ENCODE peak calls at places on chromosomes 16 and 17, in seven cellular contexts. C, L, G, K, Q, H and M are unnamed samples. For H3K4me1 and H3K36me3, the result is how much of the 10 kb centered on the place peaks cover.

GRCh38 chr16:48501516-48502377 is 108.2 kb downstream of the N4BP1 start:
- DNase-seq in H (no peak), C (no peak), Q (no peak), K (no peak), G (no peak), L (peak), M (no peak)

GRCh38 chr17:28230011-28230410 is 89.0 kb upstream of the TMEM97 start:
- DNase-seq in H (no peak), G (no peak), Q (no peak), L (no peak), K (peak), C (no peak), M (no peak)

GRCh38 chr17:73091410-73091769 is 1.1 kb downstream of the SLC39A11 start:
- DNase-seq in H (no peak), G (no peak), C (no peak), K (no peak), L (no peak), Q (no peak), M (no peak)

GRCh38 chr17:68600881-68601564 is at the start of gene FAM20A:
- DNase-seq in C (peak), K (no peak), L (no peak), H (no peak), G (no peak), Q (peak), M (peak)

GRCh38 chr17:33207231-33207630 is 85.9 kb downstream of the ASIC2 start:
- DNase-seq in C (no peak), L (no peak), Q (no peak), K (no peak), H (no peak), G (no peak), M (no peak)

GRCh38 chr17:2011421-2012371 is 13.4 kb downstream of the RTN4RL1 start:
- DNase-seq in H (no peak), C (peak), L (peak), K (no peak), Q (peak), G (peak), M (peak)

GRCh38 chr16:29009050-29009837 is 24.4 kb downstream of the LAT start:
- DNase-seq in K (no peak), H (no peak), G (no peak), C (no peak), Q (no peak), L (no peak), M (no peak)

GRCh38 chr17:9932481-9932880 is 27.4 kb upstream of the RCVRN start:
- DNase-seq in G (no peak), C (no peak), Q (no peak), K (no peak), H (peak), L (peak), M (no peak)

GRCh38 chr16:55569025-55569424 is 2.5 kb downstream of the CAPNS2 start:
- DNase-seq in G (no peak), L (peak), C (no peak), H (peak), Q (no peak), K (no peak), M (no peak)

GRCh38 chr17:20281860-20282259 is 185.5 kb downstream of the LGALS9B start:
- DNase-seq in H (no peak), C (peak), Q (no peak), G (peak), L (no peak), K (no peak), M (peak)

GRCh38 chr17:34370997-34371395 is 8.0 kb upstream of the CCL1 start:
- DNase-seq in Q (no peak), K (no peak), L (no peak), C (no peak), H (peak), G (no peak), M (no peak)

GRCh38 chr16:57301126-57301817 is 16.8 kb upstream of the PLLP start:
- DNase-seq in C (no peak), K (no peak), Q (no peak), G (peak), H (no peak), L (no peak), M (no peak)

GRCh38 chr17:41967141-41967920 is 736 bp downstream of the CNP start:
- DNase-seq in G (no peak), H (no peak), C (peak), Q (peak), K (peak), L (no peak), M (no peak)

GRCh38 chr16:85157813-85158701 is 45.8 kb upstream of the CIBAR2 start:
- DNase-seq in G (no peak), L (no peak), H (no peak), K (peak), Q (no peak), C (no peak), M (no peak)

GRCh38 chr17:9768381-9768934 is 22.9 kb downstream of the DHRS7C start:
- DNase-seq in C (no peak), Q (no peak), L (peak), H (peak), K (peak), G (no peak), M (no peak)

GRCh38 chr16:69793521-69793920 is 31.4 kb downstream of the WWP2 start:
- DNase-seq in K (no peak), L (no peak), G (no peak), C (no peak), H (no peak), Q (no peak), M (no peak)

GRCh38 chr17:31535581-31535981 is 144.1 kb downstream of the RAB11FIP4 start:
- DNase-seq in K (no peak), H (no peak), G (no peak), Q (peak), C (no peak), L (no peak), M (no peak)

GRCh38 chr17:13593021-13593751 is 8.5 kb downstream of the HS3ST3A1 start:
- DNase-seq in Q (no peak), H (no peak), L (no peak), C (no peak), G (no peak), K (no peak), M (no peak)

GRCh38 chr17:29140051-29140582 is 40.1 kb downstream of the MYO18A start:
- DNase-seq in L (peak), G (peak), H (peak), C (peak), K (peak), Q (peak), M (peak)

GRCh38 chr16:28513484-28514181 is 7.0 kb upstream of the IL27 start:
- DNase-seq in H (no peak), G (no peak), C (no peak), Q (no peak), L (no peak), K (no peak), M (no peak)

GRCh38 chr17:74860229-74860998 is 729 bp upstream of the GRIN2C start:
- DNase-seq in H (no peak), Q (no peak), G (no peak), K (peak), C (no peak), L (no peak), M (no peak)

GRCh38 chr17:82914375-82914774 is 74.6 kb upstream of the ZNF750 start:
- DNase-seq in Q (no peak), G (no peak), H (no peak), K (no peak), C (no peak), L (peak), M (no peak)

GRCh38 chr17:55285340-55286301 is 20.9 kb downstream of the HLF start:
- DNase-seq in L (peak), G (peak), H (peak), K (no peak), C (peak), Q (peak), M (peak)

GRCh38 chr17:79728169-79728907 is 2.4 kb upstream of the ENPP7 start:
- DNase-seq in C (peak), H (peak), L (peak), K (peak), G (peak), Q (peak), M (peak)

GRCh38 chr17:55420067-55420775 is 1.4 kb downstream of the MMD start:
- DNase-seq in G (no peak), K (peak), L (no peak), Q (no peak), C (no peak), H (no peak), M (no peak)

GRCh38 chr17:79809530-79810137 is 12.8 kb upstream of the CBX8 start:
- DNase-seq in L (no peak), Q (peak), G (no peak), K (no peak), H (no peak), C (no peak), M (no peak)

GRCh38 chr17:60077226-60077625 is 1.5 kb downstream of the HEATR6 start:
- DNase-seq in L (no peak), C (no peak), H (no peak), Q (no peak), K (no peak), G (no peak), M (no peak)

GRCh38 chr17:75295220-75296158 is 6.3 kb upstream of the SLC25A19 start:
- DNase-seq in L (no peak), Q (peak), G (no peak), K (no peak), C (no peak), H (no peak), M (no peak)

GRCh38 chr16:48054881-48055601 is 100.8 kb downstream of the ABCC12 start:
- DNase-seq in G (no peak), H (peak), K (peak), C (peak), L (peak), Q (peak), M (peak)

GRCh38 chr16:57600048-57600835 is 28.2 kb upstream of the ADGRG1 start:
- DNase-seq in C (peak), H (peak), Q (peak), L (peak), G (no peak), K (no peak), M (peak)

GRCh38 chr17:80125656-80126448 is 21.1 kb downstream of the EIF4A3 start:
- DNase-seq in Q (no peak), K (no peak), C (no peak), L (peak), G (no peak), H (peak), M (no peak)

DNA sequence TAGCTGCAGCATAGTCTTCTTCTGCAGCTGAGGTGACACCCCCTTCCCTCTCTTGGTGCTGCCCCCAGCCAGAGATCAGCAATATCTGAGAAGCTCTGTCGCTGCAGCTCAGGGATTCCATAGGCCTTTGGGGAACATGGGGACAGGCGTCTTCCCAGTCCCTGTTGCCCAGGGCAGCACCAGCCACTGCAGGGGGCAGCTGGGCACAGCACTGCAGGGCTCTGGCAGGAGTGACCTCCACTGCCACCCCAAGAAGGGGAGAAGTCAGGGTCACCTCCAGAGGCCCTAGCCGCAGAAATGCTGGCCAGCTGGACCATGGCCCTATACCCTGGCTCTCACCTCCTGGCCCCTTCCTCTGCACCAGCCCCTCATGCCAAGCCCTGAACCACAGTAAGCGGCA is 16.9 kb downstream of the SCN4A start:
- DNase-seq in L (no peak), C (no peak), Q (no peak), H (no peak), G (no peak), K (no peak), M (no peak)
- H3K4me1 ChIP-seq in L (under half), C (under half), Q (under half), H (under half), G (under half), K (under half), M (under half)

GRCh38 chr16:24789881-24790280 is 55.9 kb upstream of the SLC5A11 start:
- DNase-seq in Q (no peak), C (no peak), K (no peak), L (no peak), H (no peak), G (no peak), M (no peak)
- H3K36me3 ChIP-seq in Q (under half), C (under half), K (half or more), L (under half), H (half or more), G (half or more), M (under half)

GRCh38 chr17:77427471-77427991 is 286.8 kb downstream of the SEC14L1 start:
- DNase-seq in C (no peak), K (no peak), G (peak), H (peak), Q (peak), L (peak), M (no peak)
- H3K27ac ChIP-seq in C (peak), K (peak), G (peak), H (peak), Q (peak), L (peak), M (peak)

GRCh38 chr16:66592241-66592640 is 12.3 kb upstream of the CMTM3 start:
- DNase-seq in G (no peak), H (no peak), K (no peak), Q (no peak), L (no peak), C (no peak), M (no peak)

GRCh38 chr16:66591018-66591417 is 11.8 kb downstream of the CMTM2 start:
- DNase-seq in H (no peak), G (no peak), Q (no peak), K (no peak), L (no peak), C (no peak), M (no peak)

GRCh38 chr16:66590322-66590721 is 11.1 kb downstream of the CMTM2 start:
- DNase-seq in C (no peak), L (no peak), Q (no peak), K (peak), H (no peak), G (no peak), M (no peak)

GRCh38 chr16:66587881-66588600 is 8.8 kb downstream of the CMTM2 start:
- DNase-seq in L (no peak), C (no peak), Q (no peak), H (no peak), K (no peak), G (no peak), M (no peak)

DNA sequence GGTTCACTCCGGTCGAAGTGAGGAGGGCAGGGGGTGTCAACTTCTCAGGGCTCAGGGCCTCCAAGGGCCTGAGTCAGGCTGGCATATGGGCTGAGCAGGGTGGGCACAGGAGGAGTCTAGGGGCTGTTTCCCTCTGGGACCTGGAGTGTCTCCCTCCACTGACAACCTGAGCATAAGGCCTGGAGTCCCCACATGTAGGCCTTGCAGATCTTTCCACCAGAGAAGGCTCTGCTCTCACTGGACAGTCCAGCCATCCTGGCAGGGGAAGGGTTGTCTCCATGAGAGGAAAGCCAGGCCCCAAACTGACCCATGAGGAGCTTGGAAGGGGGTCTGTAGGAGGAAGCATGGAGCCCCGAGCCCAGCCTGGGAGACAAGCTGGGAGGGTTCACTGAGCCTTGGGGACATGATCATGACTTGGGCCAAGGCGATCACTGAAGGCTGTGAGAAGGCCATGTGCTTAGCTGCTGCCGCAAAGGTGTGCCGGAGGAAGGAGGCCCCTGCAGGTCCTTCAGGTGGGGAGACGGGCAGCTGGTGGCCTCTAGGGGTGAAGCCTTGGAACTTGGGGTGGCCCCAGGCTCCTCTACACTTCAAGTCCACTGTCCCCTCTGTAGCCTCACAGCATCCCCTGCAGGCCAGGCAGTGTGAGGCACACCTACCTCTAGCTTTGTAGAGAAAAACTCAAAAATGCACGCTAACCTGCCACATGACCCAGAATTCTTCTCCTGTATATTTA is 9.9 kb downstream of the CMTM2 start:
- DNase-seq in G (peak), L (peak), H (peak), Q (peak), C (no peak), K (peak), M (peak)
- H3K4me1 ChIP-seq in G (under half), L (under half), H (under half), Q (under half), C (under half), K (under half), M (under half)

DNA sequence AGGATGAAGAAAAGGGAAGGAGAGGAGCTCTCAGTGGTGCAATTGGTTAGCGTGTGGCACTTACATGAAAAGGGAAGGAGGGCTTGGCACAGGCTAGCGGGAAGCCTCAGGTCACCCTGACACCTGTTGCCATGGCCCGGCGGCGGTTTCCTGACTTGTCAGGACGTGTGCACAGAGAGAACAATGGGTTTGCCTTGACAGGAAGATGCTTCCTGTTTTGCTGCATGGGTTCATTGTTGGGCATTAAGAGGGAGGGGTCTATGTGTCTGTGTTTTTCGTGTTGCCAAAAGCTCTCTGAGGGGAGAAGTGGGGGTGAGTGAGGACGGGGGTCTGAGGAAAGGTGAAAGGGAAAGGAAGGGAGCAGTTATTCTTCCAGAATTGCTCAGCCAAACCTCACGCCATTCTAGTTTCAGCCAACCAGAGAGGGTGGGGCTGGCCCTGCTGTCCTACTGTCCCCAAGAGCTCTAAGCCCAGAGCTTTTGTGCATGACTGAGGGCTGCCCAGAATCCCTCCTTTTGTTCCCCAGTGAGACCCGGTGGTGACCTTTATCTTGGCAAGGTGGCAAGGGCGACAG is 17.1 kb upstream of the CCR7 start:
- DNase-seq in L (no peak), K (peak), C (peak), Q (peak), G (no peak), H (no peak), M (peak)
- H3K36me3 ChIP-seq in L (under half), K (under half), C (under half), Q (under half), G (under half), H (under half), M (under half)

DNA sequence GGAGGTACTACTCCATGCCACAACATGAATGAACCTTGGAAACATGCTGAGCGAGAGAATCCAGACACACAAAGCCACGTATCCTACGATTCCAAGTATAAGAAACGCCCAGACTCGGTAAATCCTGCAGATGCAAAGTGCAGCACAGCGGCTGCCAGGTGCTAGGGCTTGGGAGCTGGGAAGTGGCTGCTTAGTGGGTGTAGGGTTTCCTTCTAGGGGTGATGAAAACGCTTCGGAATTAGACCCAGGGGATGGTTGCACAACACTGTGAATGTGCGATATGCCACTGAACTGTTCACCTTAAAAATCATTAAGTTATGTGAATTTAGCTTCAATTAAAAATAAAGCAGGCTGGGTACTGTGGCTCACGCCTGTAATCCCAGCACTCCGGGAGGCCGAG is 24.6 kb downstream of the ADCY9 start:
- DNase-seq in H (no peak), Q (peak), G (no peak), L (no peak), K (no peak), C (no peak), M (peak)
- H3K27ac ChIP-seq in H (no peak), Q (no peak), G (peak), L (no peak), K (no peak), C (peak), M (no peak)

GRCh38 chr17:45266372-45266926 is 4.6 kb upstream of the SPATA32 start:
- DNase-seq in H (no peak), G (no peak), K (no peak), C (no peak), L (no peak), Q (no peak), M (no peak)
- H3K4me1 ChIP-seq in H (under half), G (under half), K (under half), C (under half), L (under half), Q (under half), M (under half)

GRCh38 chr16:67856927-67857546 is 9.5 kb upstream of the CENPT start:
- DNase-seq in Q (no peak), L (no peak), H (no peak), K (no peak), G (no peak), C (no peak), M (no peak)

GRCh38 chr16:67857547-67858233 is 10.2 kb upstream of the CENPT start:
- DNase-seq in L (peak), H (peak), Q (peak), K (peak), C (peak), G (peak), M (peak)

GRCh38 chr16:67855789-67856188 is 8.3 kb upstream of the CENPT start:
- DNase-seq in K (no peak), G (no peak), Q (no peak), C (no peak), H (no peak), L (no peak), M (no peak)

GRCh38 chr16:67858448-67858993 is 11.0 kb upstream of the CENPT start:
- DNase-seq in H (no peak), Q (peak), K (no peak), C (no peak), G (no peak), L (no peak), M (no peak)

GRCh38 chr16:67853670-67854069 is 6.2 kb upstream of the CENPT start:
- DNase-seq in Q (no peak), G (no peak), H (no peak), K (no peak), C (no peak), L (no peak), M (no peak)
- H3K36me3 ChIP-seq in Q (under half), G (under half), H (under half), K (under half), C (under half), L (under half), M (under half)